ENCODE peak calls at places on chromosomes 4 and X, in ten cellular contexts. One of them, this sample, is unnamed.

GRCh38 chrX:23554304-23554703 is 113.0 kb upstream of the PRDX4 start:
- DNase-seq in GM10248: peak; percentile 10
- DNase-seq in IMR-90: peak; percentile 50
- DNase-seq in WTC11: no peak
- DNase-seq in suprapubic skin: no peak
- DNase-seq in breast epithelium: no peak
- DNase-seq in Caco-2: peak; percentile 4
- DNase-seq in esophagus muscularis mucosa: no peak
- DNase-seq in uterus: no peak
- DNase-seq in BJ: no peak
- DNase-seq in this sample: peak; percentile 1

GRCh38 chrX:11499076-11500044 is 166.4 kb downstream of the ARHGAP6 start:
- DNase-seq in Caco-2: no peak
- DNase-seq in esophagus muscularis mucosa: no peak
- DNase-seq in breast epithelium: no peak
- DNase-seq in WTC11: no peak
- DNase-seq in GM10248: no peak
- DNase-seq in suprapubic skin: no peak
- DNase-seq in IMR-90: peak; percentile 78
- DNase-seq in BJ: no peak
- DNase-seq in uterus: no peak
- DNase-seq in this sample: no peak

GRCh38 chr4:85477538-85477937 is 2.6 kb downstream of the ARHGAP24 start:
- DNase-seq in uterus: no peak
- DNase-seq in Caco-2: no peak
- DNase-seq in suprapubic skin: no peak
- DNase-seq in WTC11: no peak
- DNase-seq in breast epithelium: no peak
- DNase-seq in BJ: no peak
- DNase-seq in IMR-90: no peak
- DNase-seq in esophagus muscularis mucosa: no peak
- DNase-seq in GM10248: no peak
- DNase-seq in this sample: no peak

GRCh38 chr4:100100985-100101384 is 89.3 kb downstream of the DDIT4L start:
- DNase-seq in esophagus muscularis mucosa: no peak
- DNase-seq in uterus: no peak
- DNase-seq in Caco-2: no peak
- DNase-seq in breast epithelium: no peak
- DNase-seq in WTC11: no peak
- DNase-seq in GM10248: no peak
- DNase-seq in BJ: no peak
- DNase-seq in suprapubic skin: no peak
- DNase-seq in IMR-90: no peak
- DNase-seq in this sample: no peak

GRCh38 chr4:48141048-48141447 is 7.0 kb upstream of the TXK start:
- DNase-seq in WTC11: no peak
- DNase-seq in GM10248: peak; percentile 41
- DNase-seq in BJ: no peak
- DNase-seq in breast epithelium: no peak
- DNase-seq in uterus: no peak
- DNase-seq in esophagus muscularis mucosa: no peak
- DNase-seq in suprapubic skin: no peak
- DNase-seq in IMR-90: peak; percentile 56
- DNase-seq in Caco-2: peak; percentile 18
- DNase-seq in this sample: no peak

GRCh38 chrX:34300871-34301270 is 168.8 kb upstream of the FAM47A start:
- DNase-seq in WTC11: peak; percentile 16
- DNase-seq in esophagus muscularis mucosa: no peak
- DNase-seq in Caco-2: peak; percentile 38
- DNase-seq in breast epithelium: no peak
- DNase-seq in BJ: no peak
- DNase-seq in suprapubic skin: no peak
- DNase-seq in uterus: no peak
- DNase-seq in GM10248: peak; percentile 4
- DNase-seq in IMR-90: peak; percentile 58
- DNase-seq in this sample: peak; percentile 60

GRCh38 chrX:45517090-45517973 is 316.7 kb upstream of the DIPK2B start:
- DNase-seq in breast epithelium: no peak
- DNase-seq in BJ: no peak
- DNase-seq in IMR-90: peak; percentile 83
- DNase-seq in Caco-2: no peak
- DNase-seq in GM10248: no peak
- DNase-seq in esophagus muscularis mucosa: no peak
- DNase-seq in uterus: no peak
- DNase-seq in WTC11: no peak
- DNase-seq in suprapubic skin: no peak
- DNase-seq in this sample: no peak

GRCh38 chr4:182483685-182484084 is 240.5 kb downstream of the TENM3 start:
- DNase-seq in GM10248: no peak
- DNase-seq in IMR-90: no peak
- DNase-seq in WTC11: no peak
- DNase-seq in esophagus muscularis mucosa: no peak
- DNase-seq in breast epithelium: no peak
- DNase-seq in suprapubic skin: no peak
- DNase-seq in Caco-2: no peak
- DNase-seq in BJ: no peak
- DNase-seq in uterus: no peak
- DNase-seq in this sample: no peak

GRCh38 chrX:18255059-18255458 is 34.4 kb upstream of the BEND2 start:
- DNase-seq in Caco-2: no peak
- DNase-seq in uterus: no peak
- DNase-seq in breast epithelium: no peak
- DNase-seq in suprapubic skin: no peak
- DNase-seq in IMR-90: no peak
- DNase-seq in esophagus muscularis mucosa: no peak
- DNase-seq in BJ: no peak
- DNase-seq in GM10248: no peak
- DNase-seq in WTC11: no peak
- DNase-seq in this sample: no peak

GRCh38 chr4:1047976-1048780 is 36.8 kb downstream of the FGFRL1 start:
- DNase-seq in WTC11: no peak
- DNase-seq in breast epithelium: no peak
- DNase-seq in IMR-90: no peak
- DNase-seq in suprapubic skin: peak; percentile 74
- DNase-seq in BJ: no peak
- DNase-seq in Caco-2: no peak
- DNase-seq in GM10248: no peak
- DNase-seq in esophagus muscularis mucosa: no peak
- DNase-seq in uterus: peak; percentile 22
- DNase-seq in this sample: no peak

GRCh38 chr4:79298484-79298883 is 27.4 kb downstream of the NAA11 start:
- DNase-seq in IMR-90: no peak
- DNase-seq in Caco-2: no peak
- DNase-seq in breast epithelium: no peak
- DNase-seq in BJ: no peak
- DNase-seq in WTC11: no peak
- DNase-seq in suprapubic skin: no peak
- DNase-seq in uterus: no peak
- DNase-seq in GM10248: no peak
- DNase-seq in esophagus muscularis mucosa: no peak
- DNase-seq in this sample: no peak

GRCh38 chr4:156255608-156256007 is 301.9 kb upstream of the CTSO start:
- DNase-seq in breast epithelium: no peak
- DNase-seq in suprapubic skin: no peak
- DNase-seq in GM10248: no peak
- DNase-seq in BJ: no peak
- DNase-seq in esophagus muscularis mucosa: no peak
- DNase-seq in Caco-2: no peak
- DNase-seq in uterus: no peak
- DNase-seq in IMR-90: no peak
- DNase-seq in WTC11: no peak
- DNase-seq in this sample: no peak

GRCh38 chr4:81405900-81406401 is 65.8 kb downstream of the RASGEF1B start:
- DNase-seq in WTC11: no peak
- DNase-seq in uterus: no peak
- DNase-seq in esophagus muscularis mucosa: no peak
- DNase-seq in GM10248: peak; percentile 62
- DNase-seq in suprapubic skin: no peak
- DNase-seq in breast epithelium: no peak
- DNase-seq in Caco-2: peak; percentile 66
- DNase-seq in IMR-90: peak; percentile 77
- DNase-seq in BJ: peak; percentile 9
- DNase-seq in this sample: peak; percentile 49
- TF ChIP-seq CTCF in WTC11: peak; percentile 58
- TF ChIP-seq CTCF in uterus: peak; percentile 64
- TF ChIP-seq CTCF in esophagus muscularis mucosa: peak; percentile 81
- TF ChIP-seq CTCF in GM10248: peak; percentile 75
- TF ChIP-seq CTCF in suprapubic skin: peak; percentile 63
- TF ChIP-seq CTCF in breast epithelium: peak; percentile 86
- TF ChIP-seq CTCF in Caco-2: peak; percentile 85
- TF ChIP-seq CTCF in IMR-90: peak; percentile 72
- TF ChIP-seq CTCF in BJ: peak; percentile 71
- TF ChIP-seq CTCF in this sample: no peak

DNA sequence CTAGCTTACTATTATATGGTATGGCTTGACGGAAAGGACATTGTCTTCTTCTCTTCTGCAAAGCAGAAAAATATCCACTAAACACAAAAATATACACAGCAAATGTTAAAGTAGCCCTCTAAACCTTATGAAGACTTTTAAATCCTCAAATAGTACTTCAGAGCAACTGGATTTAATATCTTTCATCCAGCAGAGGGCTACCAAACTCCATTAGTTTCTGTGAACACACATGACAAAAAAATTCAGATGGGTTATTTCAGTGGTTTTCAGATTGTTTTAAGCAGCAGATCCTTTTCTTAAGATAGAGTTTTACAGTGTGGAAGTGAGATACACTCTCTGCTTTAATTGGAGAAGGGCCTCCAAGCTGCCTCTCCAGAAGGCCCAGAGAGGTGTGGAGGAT is 56.6 kb downstream of the ANK2 start:
- DNase-seq in GM10248: no peak
- DNase-seq in IMR-90: peak; percentile 40
- DNase-seq in esophagus muscularis mucosa: no peak
- DNase-seq in Caco-2: peak; percentile 41
- DNase-seq in BJ: peak; percentile 11
- DNase-seq in WTC11: no peak
- DNase-seq in uterus: no peak
- DNase-seq in breast epithelium: no peak
- DNase-seq in suprapubic skin: no peak
- DNase-seq in this sample: no peak
- TF ChIP-seq CTCF in GM10248: peak; percentile 38
- TF ChIP-seq CTCF in IMR-90: peak; percentile 46
- TF ChIP-seq CTCF in esophagus muscularis mucosa: peak; percentile 22
- TF ChIP-seq CTCF in Caco-2: peak; percentile 41
- TF ChIP-seq CTCF in BJ: peak; percentile 44
- TF ChIP-seq CTCF in WTC11: no peak
- TF ChIP-seq CTCF in uterus: no peak
- TF ChIP-seq CTCF in breast epithelium: peak; percentile 41
- TF ChIP-seq CTCF in suprapubic skin: peak; percentile 8
- TF ChIP-seq CTCF in this sample: no peak

DNA sequence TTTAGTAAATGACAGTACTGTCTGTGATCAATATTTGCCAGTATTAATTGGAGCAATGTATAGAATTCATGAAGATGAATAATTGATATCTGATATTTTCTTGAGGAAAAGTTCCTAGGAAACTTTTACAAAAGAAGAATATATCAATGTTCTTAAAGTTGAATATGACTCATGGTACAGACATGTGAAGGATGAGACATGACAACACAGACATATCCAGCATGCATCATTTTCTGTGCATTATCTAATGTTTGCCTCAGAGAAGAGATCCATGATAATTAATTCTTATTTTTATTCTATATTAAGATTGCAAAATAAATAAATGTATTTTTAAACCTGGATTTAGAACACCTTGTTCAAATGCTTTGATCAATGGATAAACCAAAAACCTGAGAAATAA is 452.9 kb upstream of the EPHA5 start:
- DNase-seq in WTC11: no peak
- DNase-seq in breast epithelium: no peak
- DNase-seq in IMR-90: no peak
- DNase-seq in uterus: no peak
- DNase-seq in BJ: no peak
- DNase-seq in suprapubic skin: no peak
- DNase-seq in Caco-2: no peak
- DNase-seq in GM10248: no peak
- DNase-seq in esophagus muscularis mucosa: no peak
- DNase-seq in this sample: no peak
- TF ChIP-seq CTCF in WTC11: no peak
- TF ChIP-seq CTCF in breast epithelium: no peak
- TF ChIP-seq CTCF in IMR-90: no peak
- TF ChIP-seq CTCF in uterus: no peak
- TF ChIP-seq CTCF in BJ: no peak
- TF ChIP-seq CTCF in suprapubic skin: no peak
- TF ChIP-seq CTCF in Caco-2: no peak
- TF ChIP-seq CTCF in GM10248: no peak
- TF ChIP-seq CTCF in esophagus muscularis mucosa: no peak
- TF ChIP-seq CTCF in this sample: no peak

GRCh38 chr4:74317616-74318256 is 9.5 kb downstream of the EPGN start:
- DNase-seq in BJ: no peak
- DNase-seq in Caco-2: no peak
- DNase-seq in WTC11: no peak
- DNase-seq in esophagus muscularis mucosa: no peak
- DNase-seq in GM10248: no peak
- DNase-seq in uterus: no peak
- DNase-seq in suprapubic skin: no peak
- DNase-seq in IMR-90: peak; percentile 16
- DNase-seq in breast epithelium: no peak
- DNase-seq in this sample: no peak

GRCh38 chr4:74324262-74324661 is 16.0 kb downstream of the EPGN start:
- DNase-seq in Caco-2: no peak
- DNase-seq in BJ: no peak
- DNase-seq in uterus: no peak
- DNase-seq in breast epithelium: no peak
- DNase-seq in suprapubic skin: no peak
- DNase-seq in esophagus muscularis mucosa: no peak
- DNase-seq in GM10248: no peak
- DNase-seq in IMR-90: no peak
- DNase-seq in WTC11: no peak
- DNase-seq in this sample: no peak

GRCh38 chr4:74319506-74319905 is 11.2 kb downstream of the EPGN start:
- DNase-seq in GM10248: no peak
- DNase-seq in Caco-2: no peak
- DNase-seq in IMR-90: peak; percentile 34
- DNase-seq in suprapubic skin: no peak
- DNase-seq in WTC11: no peak
- DNase-seq in breast epithelium: no peak
- DNase-seq in esophagus muscularis mucosa: no peak
- DNase-seq in uterus: no peak
- DNase-seq in BJ: no peak
- DNase-seq in this sample: no peak

GRCh38 chr4:74318270-74318669 is 10.0 kb downstream of the EPGN start:
- DNase-seq in Caco-2: no peak
- DNase-seq in suprapubic skin: no peak
- DNase-seq in WTC11: no peak
- DNase-seq in esophagus muscularis mucosa: no peak
- DNase-seq in IMR-90: no peak
- DNase-seq in BJ: no peak
- DNase-seq in breast epithelium: no peak
- DNase-seq in GM10248: no peak
- DNase-seq in uterus: no peak
- DNase-seq in this sample: no peak

DNA sequence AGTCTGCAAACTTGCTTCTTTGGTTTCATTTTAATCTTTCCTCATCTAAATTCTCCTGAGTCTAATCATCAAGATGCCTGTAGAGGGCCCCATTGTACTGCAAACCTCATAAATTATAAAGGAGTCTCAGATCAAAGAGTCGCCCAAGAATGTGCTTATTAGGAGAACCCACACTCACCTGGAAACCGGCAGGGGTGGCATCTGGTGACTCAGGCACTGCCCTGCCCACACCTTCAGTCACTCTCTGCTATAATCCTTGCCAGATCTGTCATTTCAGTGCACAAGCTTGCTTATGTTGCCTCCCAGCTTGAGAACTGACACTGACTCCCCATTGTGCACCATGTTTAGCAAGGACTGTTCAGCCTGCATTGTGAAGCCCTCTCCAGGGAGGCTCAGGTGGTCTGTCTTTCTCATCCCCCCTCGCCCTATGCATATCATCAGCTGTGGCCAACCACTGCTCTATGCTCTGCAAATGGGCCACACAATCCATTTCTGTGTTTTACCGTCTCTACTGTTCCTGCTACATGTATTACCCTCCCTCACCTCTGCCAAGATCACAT is 12.4 kb downstream of the EPGN start:
- DNase-seq in uterus: no peak
- DNase-seq in GM10248: peak; percentile 36
- DNase-seq in breast epithelium: peak; percentile 55
- DNase-seq in IMR-90: peak; percentile 55
- DNase-seq in suprapubic skin: no peak
- DNase-seq in BJ: no peak
- DNase-seq in esophagus muscularis mucosa: no peak
- DNase-seq in Caco-2: peak; percentile 66
- DNase-seq in WTC11: peak; percentile 52
- DNase-seq in this sample: peak; percentile 39
- TF ChIP-seq CTCF in uterus: no peak
- TF ChIP-seq CTCF in GM10248: peak; percentile 40
- TF ChIP-seq CTCF in breast epithelium: peak; percentile 41
- TF ChIP-seq CTCF in IMR-90: peak; percentile 74
- TF ChIP-seq CTCF in suprapubic skin: peak; percentile 31
- TF ChIP-seq CTCF in BJ: peak; percentile 61
- TF ChIP-seq CTCF in esophagus muscularis mucosa: peak; percentile 46
- TF ChIP-seq CTCF in Caco-2: peak; percentile 66
- TF ChIP-seq CTCF in WTC11: peak; percentile 26
- TF ChIP-seq CTCF in this sample: peak; percentile 21